ENCODE peak calls at places on chromosomes 11 and 22, in seven cellular contexts. R is LNCaP clone FGC, J is psoas muscle, M is osteoblast, N is thoracic aorta, L is mammary epithelial cell, T is neural progenitor cell. D is an unnamed sample.
A peak's percentile ranks its signal among the peaks of the same experiment; 100 is the strongest.

GRCh38 chr11:12235945-12236743 is 125.8 kb downstream of the MICAL2 start:
- DNase-seq in L (peak; percentile 47), N (no peak), M (no peak), T (peak; percentile 60), J (no peak), R (no peak), D (peak; percentile 67)

GRCh38 chr11:133026952-133027351 is 505.3 kb downstream of the OPCML start:
- DNase-seq in N (no peak), R (no peak), L (no peak), M (no peak), J (no peak), T (no peak), D (no peak)

GRCh38 chr11:70627219-70627618 is 228.9 kb downstream of the CTTN start:
- DNase-seq in N (no peak), J (no peak), M (peak; percentile 22), T (no peak), R (no peak), L (no peak), D (no peak)

GRCh38 chr11:63673579-63673978 is 2.4 kb upstream of the ATL3 start:
- DNase-seq in M (peak; percentile 57), N (no peak), T (no peak), R (no peak), L (no peak), J (no peak), D (no peak)

GRCh38 chr22:48739348-48740085 is 1088.2 kb downstream of the BRD1 start:
- DNase-seq in N (no peak), J (no peak), M (peak; percentile 66), L (no peak), R (no peak), T (no peak), D (peak; percentile 46)

GRCh38 chr22:17106161-17106784 is 14.9 kb downstream of the TMEM121B start:
- DNase-seq in N (no peak), M (peak; percentile 61), R (no peak), T (peak; percentile 26), L (no peak), J (no peak), D (peak; percentile 85)

GRCh38 chr22:28299760-28300159 is 379.9 kb downstream of the TTC28 start:
- DNase-seq in J (no peak), R (no peak), M (no peak), T (no peak), N (no peak), L (no peak), D (no peak)

GRCh38 chr11:57116654-57117053 is 65.1 kb upstream of the LRRC55 start:
- DNase-seq in J (no peak), T (peak; percentile 64), R (no peak), M (peak; percentile 22), L (peak; percentile 66), N (no peak), D (peak; percentile 35)

GRCh38 chr11:133228406-133229330 is 303.6 kb downstream of the OPCML start:
- DNase-seq in T (peak; percentile 84), L (no peak), M (no peak), R (no peak), J (no peak), N (no peak), D (peak; percentile 80)

GRCh38 chr22:48663297-48663696 is 1164.4 kb downstream of the BRD1 start:
- DNase-seq in R (peak; percentile 17), M (peak; percentile 46), J (peak; percentile 38), T (peak; percentile 33), L (no peak), N (no peak), D (peak; percentile 87)

GRCh38 chr22:24450600-24450999 is 23.2 kb downstream of the ADORA2A start:
- DNase-seq in M (no peak), N (no peak), L (no peak), J (no peak), T (peak; percentile 75), R (no peak), D (peak; percentile 37)

GRCh38 chr11:122895591-122895990 is 13.0 kb downstream of the JHY start:
- DNase-seq in N (no peak), J (no peak), R (no peak), T (no peak), M (no peak), L (no peak), D (no peak)

GRCh38 chr11:57222239-57222638 is 14.8 kb downstream of the APLNR start:
- DNase-seq in L (no peak), M (no peak), N (no peak), T (no peak), J (no peak), R (no peak), D (no peak)

GRCh38 chr11:46116007-46116711 is 5.1 kb downstream of the PHF21A start:
- DNase-seq in L (no peak), T (no peak), J (no peak), M (no peak), R (no peak), N (no peak), D (no peak)

GRCh38 chr22:42930810-42931420 is 73.8 kb upstream of the ARFGAP3 start:
- DNase-seq in M (peak; percentile 26), L (peak; percentile 67), N (no peak), J (peak; percentile 74), T (no peak), R (no peak), D (no peak)

GRCh38 chr22:42932857-42933782 is 76.0 kb upstream of the ARFGAP3 start:
- DNase-seq in R (no peak), J (no peak), N (no peak), L (no peak), M (peak; percentile 19), T (no peak), D (no peak)

GRCh38 chr22:42933783-42934144 is 76.7 kb upstream of the ARFGAP3 start:
- DNase-seq in N (no peak), T (no peak), M (peak; percentile 94), R (no peak), J (no peak), L (peak; percentile 90), D (no peak)

GRCh38 chr22:42931421-42932196 is 74.5 kb upstream of the ARFGAP3 start:
- DNase-seq in M (peak; percentile 79), J (no peak), R (no peak), L (no peak), N (no peak), T (no peak), D (no peak)

GRCh38 chr22:42932197-42932519 is 75.1 kb upstream of the ARFGAP3 start:
- DNase-seq in R (no peak), J (no peak), N (no peak), T (no peak), L (no peak), M (no peak), D (no peak)
- H3K4me3 ChIP-seq in R (no peak overlapping the region), J (no peak overlapping the region), N (peak overlapping the region; percentile 57), T (no peak overlapping the region), L (no peak overlapping the region), M (no peak overlapping the region), D (no peak overlapping the region)

GRCh38 chr11:114180301-114181055 is 115.7 kb upstream of the NNMT start:
- DNase-seq in J (peak; percentile 75), T (peak; percentile 45), L (no peak), R (peak; percentile 64), N (no peak), M (no peak), D (peak; percentile 75)

GRCh38 chr11:114178656-114179055 is 117.5 kb upstream of the NNMT start:
- DNase-seq in M (no peak), L (no peak), T (no peak), N (no peak), R (no peak), J (peak; percentile 58), D (no peak)

GRCh38 chr11:114181195-114181594 is 115.0 kb upstream of the NNMT start:
- DNase-seq in N (no peak), R (no peak), J (peak; percentile 51), L (no peak), M (no peak), T (no peak), D (no peak)

GRCh38 chr11:114181752-114182151 is 114.4 kb upstream of the NNMT start:
- DNase-seq in R (no peak), J (peak; percentile 72), L (no peak), T (no peak), M (no peak), N (no peak), D (no peak)

GRCh38 chr11:114179234-114179941 is 116.8 kb upstream of the NNMT start:
- DNase-seq in L (no peak), T (no peak), J (peak; percentile 93), M (no peak), R (peak; percentile 100), N (peak; percentile 78), D (no peak)
- H3K4me3 ChIP-seq in L (no peak overlapping the region), T (no peak overlapping the region), J (peak overlapping the region; percentile 42), M (no peak overlapping the region), R (peak overlapping the region; percentile 54), N (peak overlapping the region; percentile 60), D (no peak overlapping the region)

GRCh38 chr22:35133702-35134395 is 67.9 kb downstream of the ISX start:
- DNase-seq in T (no peak), L (no peak), M (no peak), N (no peak), J (no peak), R (no peak), D (no peak)

GRCh38 chr22:35140879-35141745 is 75.2 kb downstream of the ISX start:
- DNase-seq in L (no peak), M (peak; percentile 18), N (no peak), J (no peak), R (peak; percentile 18), T (peak; percentile 67), D (peak; percentile 82)

GRCh38 chr22:35135165-35135564 is 69.2 kb downstream of the ISX start:
- DNase-seq in R (no peak), M (no peak), T (peak; percentile 48), N (no peak), L (no peak), J (no peak), D (peak; percentile 43)

GRCh38 chr22:35134637-35135036 is 68.7 kb downstream of the ISX start:
- DNase-seq in M (no peak), R (no peak), L (no peak), T (no peak), N (no peak), J (no peak), D (no peak)

GRCh38 chr22:35138521-35138920 is 72.6 kb downstream of the ISX start:
- DNase-seq in R (no peak), M (no peak), J (no peak), L (no peak), N (no peak), T (no peak), D (no peak)
- H3K4me3 ChIP-seq in R (no peak overlapping the region), M (no peak overlapping the region), J (no peak overlapping the region), L (no peak overlapping the region), N (no peak overlapping the region), T (no peak overlapping the region), D (no peak overlapping the region)

GRCh38 chr11:2711161-2711560 is 11.4 kb upstream of the KCNQ1OT1 start:
- DNase-seq in R (no peak), L (no peak), M (no peak), T (no peak), J (no peak), N (no peak), D (no peak)

GRCh38 chr11:2707736-2708135 is 7.9 kb upstream of the KCNQ1OT1 start:
- DNase-seq in M (no peak), T (no peak), R (no peak), N (no peak), J (peak; percentile 60), L (no peak), D (peak; percentile 36)

GRCh38 chr11:2709429-2709828 is 9.6 kb upstream of the KCNQ1OT1 start:
- DNase-seq in R (no peak), T (no peak), J (no peak), M (no peak), L (no peak), N (no peak), D (no peak)

GRCh38 chr11:2708151-2708581 is 8.4 kb upstream of the KCNQ1OT1 start:
- DNase-seq in T (no peak), R (no peak), M (peak; percentile 94), L (no peak), J (peak; percentile 86), N (no peak), D (peak; percentile 60)

GRCh38 chr11:2708757-2709281 is 9.0 kb upstream of the KCNQ1OT1 start:
- DNase-seq in T (no peak), R (no peak), N (no peak), J (peak; percentile 49), L (no peak), M (no peak), D (peak; percentile 66)
- H3K4me3 ChIP-seq in T (no peak overlapping the region), R (no peak overlapping the region), N (peak overlapping the region; percentile 61), J (peak overlapping the region; percentile 7), L (no peak overlapping the region), M (no peak overlapping the region), D (no peak overlapping the region)

D was measured in H7.